ENCODE peak calls at places on chromosomes 16 and 17, in eight cellular contexts. One of them, this sample, is unnamed.

GRCh38 chr17:37239690-37240344 is 136.0 kb upstream of the C17orf78 start:
- DNase-seq in fibroblast of lung: peak
- DNase-seq in neural progenitor cell: peak
- DNase-seq in MM.1S: peak
- DNase-seq in PC-3: peak
- DNase-seq in HCT116: peak
- DNase-seq in GM23248: peak
- DNase-seq in GM23338: peak
- DNase-seq in this sample: no peak

GRCh38 chr17:40068917-40069750 is 6.4 kb downstream of the THRA start:
- DNase-seq in MM.1S: peak
- DNase-seq in GM23338: peak
- DNase-seq in PC-3: peak
- DNase-seq in HCT116: no peak
- DNase-seq in neural progenitor cell: peak
- DNase-seq in fibroblast of lung: peak
- DNase-seq in GM23248: peak
- DNase-seq in this sample: peak

GRCh38 chr17:7922499-7923289 is 6.6 kb upstream of the RNF227 start:
- DNase-seq in PC-3: no peak
- DNase-seq in HCT116: no peak
- DNase-seq in neural progenitor cell: peak
- DNase-seq in fibroblast of lung: peak
- DNase-seq in GM23338: peak
- DNase-seq in GM23248: peak
- DNase-seq in MM.1S: peak
- DNase-seq in this sample: no peak

GRCh38 chr16:7482596-7483290 is 150.1 kb downstream of the RBFOX1 start:
- DNase-seq in GM23248: no peak
- DNase-seq in GM23338: no peak
- DNase-seq in neural progenitor cell: no peak
- DNase-seq in PC-3: no peak
- DNase-seq in fibroblast of lung: no peak
- DNase-seq in HCT116: no peak
- DNase-seq in MM.1S: no peak
- DNase-seq in this sample: no peak

GRCh38 chr16:85231959-85232358 is 119.7 kb upstream of the CIBAR2 start:
- DNase-seq in HCT116: no peak
- DNase-seq in neural progenitor cell: no peak
- DNase-seq in GM23338: no peak
- DNase-seq in MM.1S: no peak
- DNase-seq in PC-3: no peak
- DNase-seq in GM23248: peak
- DNase-seq in fibroblast of lung: no peak
- DNase-seq in this sample: no peak

GRCh38 chr17:75629157-75629556 is 4.1 kb upstream of the SMIM5 start:
- DNase-seq in GM23338: no peak
- DNase-seq in HCT116: no peak
- DNase-seq in GM23248: no peak
- DNase-seq in fibroblast of lung: no peak
- DNase-seq in MM.1S: no peak
- DNase-seq in neural progenitor cell: no peak
- DNase-seq in PC-3: no peak
- DNase-seq in this sample: no peak

GRCh38 chr16:82684246-82684645 is 57.5 kb downstream of the CDH13 start:
- DNase-seq in MM.1S: no peak
- DNase-seq in GM23338: no peak
- DNase-seq in PC-3: no peak
- DNase-seq in fibroblast of lung: peak
- DNase-seq in neural progenitor cell: no peak
- DNase-seq in GM23248: peak
- DNase-seq in HCT116: no peak
- DNase-seq in this sample: no peak

GRCh38 chr16:29729116-29729521 is 16.7 kb downstream of the C16orf54 start:
- DNase-seq in HCT116: peak
- DNase-seq in PC-3: peak
- DNase-seq in GM23248: peak
- DNase-seq in GM23338: peak
- DNase-seq in neural progenitor cell: peak
- DNase-seq in MM.1S: peak
- DNase-seq in fibroblast of lung: peak
- DNase-seq in this sample: peak

GRCh38 chr17:41494524-41494923 is 4.8 kb upstream of the KRT36 start:
- DNase-seq in GM23338: no peak
- DNase-seq in neural progenitor cell: no peak
- DNase-seq in fibroblast of lung: peak
- DNase-seq in GM23248: peak
- DNase-seq in PC-3: peak
- DNase-seq in HCT116: no peak
- DNase-seq in MM.1S: no peak
- DNase-seq in this sample: no peak

GRCh38 chr17:60685437-60685836 is 7.8 kb downstream of the BCAS3 start:
- DNase-seq in neural progenitor cell: no peak
- DNase-seq in HCT116: no peak
- DNase-seq in GM23248: no peak
- DNase-seq in GM23338: no peak
- DNase-seq in MM.1S: no peak
- DNase-seq in fibroblast of lung: no peak
- DNase-seq in PC-3: no peak
- DNase-seq in this sample: no peak

GRCh38 chr16:67014641-67015315 is 14.2 kb upstream of the CBFB start:
- DNase-seq in GM23338: peak
- DNase-seq in GM23248: no peak
- DNase-seq in MM.1S: no peak
- DNase-seq in neural progenitor cell: no peak
- DNase-seq in fibroblast of lung: no peak
- DNase-seq in HCT116: no peak
- DNase-seq in PC-3: no peak
- DNase-seq in this sample: no peak

GRCh38 chr17:45138911-45139532 is 3.5 kb downstream of the ACBD4 start:
- DNase-seq in PC-3: no peak
- DNase-seq in GM23248: no peak
- DNase-seq in neural progenitor cell: peak
- DNase-seq in HCT116: no peak
- DNase-seq in MM.1S: no peak
- DNase-seq in GM23338: no peak
- DNase-seq in fibroblast of lung: no peak
- DNase-seq in this sample: no peak

GRCh38 chr16:1674751-1675664 is 3.1 kb upstream of the JPT2 start:
- DNase-seq in GM23338: no peak
- DNase-seq in PC-3: peak
- DNase-seq in fibroblast of lung: peak
- DNase-seq in MM.1S: no peak
- DNase-seq in HCT116: no peak
- DNase-seq in neural progenitor cell: no peak
- DNase-seq in GM23248: peak
- DNase-seq in this sample: no peak

GRCh38 chr16:86508947-86509758 is 1.2 kb upstream of the FOXF1 start:
- DNase-seq in GM23248: peak
- DNase-seq in GM23338: peak
- DNase-seq in HCT116: peak
- DNase-seq in neural progenitor cell: peak
- DNase-seq in fibroblast of lung: peak
- DNase-seq in MM.1S: no peak
- DNase-seq in PC-3: peak
- DNase-seq in this sample: no peak

GRCh38 chr16:86509759-86510464 is 415 bp upstream of the FOXF1 start:
- DNase-seq in GM23338: peak
- DNase-seq in GM23248: peak
- DNase-seq in neural progenitor cell: peak
- DNase-seq in PC-3: no peak
- DNase-seq in HCT116: no peak
- DNase-seq in MM.1S: no peak
- DNase-seq in fibroblast of lung: peak
- DNase-seq in this sample: no peak

GRCh38 chr16:86507173-86508027 is 2.9 kb upstream of the FOXF1 start:
- DNase-seq in MM.1S: no peak
- DNase-seq in fibroblast of lung: no peak
- DNase-seq in HCT116: no peak
- DNase-seq in GM23248: no peak
- DNase-seq in neural progenitor cell: no peak
- DNase-seq in GM23338: no peak
- DNase-seq in PC-3: no peak
- DNase-seq in this sample: no peak

GRCh38 chr16:86505899-86506864 is 4.1 kb upstream of the FOXF1 start:
- DNase-seq in HCT116: no peak
- DNase-seq in fibroblast of lung: no peak
- DNase-seq in PC-3: no peak
- DNase-seq in neural progenitor cell: no peak
- DNase-seq in GM23338: no peak
- DNase-seq in MM.1S: no peak
- DNase-seq in GM23248: no peak
- DNase-seq in this sample: no peak

DNA sequence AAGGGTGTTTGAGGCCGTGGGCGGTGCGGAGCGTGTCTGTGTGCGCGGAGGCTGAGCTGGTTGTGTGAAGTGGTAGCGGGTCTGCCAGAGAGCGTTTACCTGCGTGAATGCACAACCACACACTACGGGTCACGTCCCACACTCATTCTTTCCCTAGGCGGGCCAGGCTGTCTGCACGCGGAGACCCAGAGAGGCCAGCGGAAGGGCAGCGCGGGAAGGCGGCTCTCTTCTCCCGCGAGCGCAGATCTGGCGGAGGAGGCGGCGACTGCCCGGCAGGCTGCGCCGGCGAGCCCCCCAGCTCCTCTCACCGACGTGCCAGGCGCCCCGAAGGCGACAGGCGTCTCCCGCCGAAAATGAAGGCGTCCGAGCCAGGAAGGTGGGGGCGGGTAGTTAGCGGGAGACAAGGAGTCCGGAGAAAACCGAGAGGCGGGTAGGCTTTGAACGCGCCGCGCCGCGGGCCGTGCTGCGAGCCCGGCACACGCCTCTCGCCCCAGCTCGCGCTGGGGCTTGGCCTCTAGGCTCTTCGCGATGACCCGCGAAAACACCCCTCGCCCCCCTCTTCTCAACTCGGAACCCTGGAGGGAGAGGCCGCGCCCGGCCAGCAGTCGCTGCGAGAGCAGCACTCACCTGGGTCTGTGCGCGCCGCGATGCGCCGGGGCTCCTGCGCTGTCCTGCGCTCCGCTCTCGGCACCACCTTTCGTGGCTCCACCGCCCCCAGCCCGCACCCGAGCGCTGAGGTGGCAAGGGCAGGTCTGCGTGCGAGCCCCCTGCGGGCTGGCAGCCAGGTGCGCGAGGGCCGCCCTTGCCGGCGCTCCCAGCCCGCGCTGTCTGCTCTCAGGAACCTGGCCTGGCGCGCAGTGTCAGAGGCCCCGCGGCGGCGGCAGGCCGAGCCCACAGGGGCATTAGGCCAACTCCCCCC is 2.0 kb upstream of the FOXF1 start:
- DNase-seq in PC-3: no peak
- DNase-seq in GM23338: peak
- DNase-seq in GM23248: peak
- DNase-seq in MM.1S: no peak
- DNase-seq in neural progenitor cell: peak
- DNase-seq in fibroblast of lung: peak
- DNase-seq in HCT116: no peak
- DNase-seq in this sample: no peak
- TF ChIP-seq EZH2 in PC-3: no peak
- TF ChIP-seq EZH2 in GM23338: peak
- TF ChIP-seq EZH2 in GM23248: no peak
- TF ChIP-seq EZH2 in MM.1S: no peak
- TF ChIP-seq EZH2 in neural progenitor cell: peak
- TF ChIP-seq EZH2 in fibroblast of lung: no peak
- TF ChIP-seq EZH2 in HCT116: no peak
- TF ChIP-seq EZH2 in this sample: peak

DNA sequence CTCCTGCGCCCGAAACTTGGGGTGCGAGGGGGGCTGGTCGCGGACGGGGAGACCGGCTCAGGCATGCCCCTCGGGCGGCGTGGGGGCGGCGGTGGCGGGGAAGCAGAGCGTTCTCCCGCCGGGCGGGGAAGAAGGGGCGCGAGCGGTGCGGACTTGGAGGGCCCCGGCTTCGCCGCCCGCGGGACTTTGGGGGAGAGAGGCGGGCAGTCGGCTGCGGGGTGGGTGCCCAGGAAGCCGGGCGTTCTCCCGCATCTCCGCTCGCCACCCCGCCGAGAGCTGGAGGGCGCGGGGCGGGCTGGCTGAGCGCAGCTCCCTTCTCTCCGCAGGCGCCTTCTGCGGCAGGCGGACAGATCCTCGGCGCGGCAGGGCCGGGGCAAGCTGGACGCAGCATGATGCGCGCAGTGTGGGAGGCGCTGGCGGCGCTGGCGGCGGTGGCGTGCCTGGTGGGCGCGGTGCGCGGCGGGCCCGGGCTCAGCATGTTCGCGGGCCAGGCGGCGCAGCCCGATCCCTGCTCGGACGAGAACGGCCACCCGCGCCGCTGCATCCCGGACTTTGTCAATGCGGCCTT is 759 bp downstream of the NTN1 start:
- DNase-seq in GM23338: peak
- DNase-seq in HCT116: no peak
- DNase-seq in fibroblast of lung: peak
- DNase-seq in PC-3: no peak
- DNase-seq in neural progenitor cell: peak
- DNase-seq in MM.1S: no peak
- DNase-seq in GM23248: peak
- DNase-seq in this sample: no peak
- TF ChIP-seq EZH2 in GM23338: peak
- TF ChIP-seq EZH2 in HCT116: no peak
- TF ChIP-seq EZH2 in fibroblast of lung: no peak
- TF ChIP-seq EZH2 in PC-3: no peak
- TF ChIP-seq EZH2 in neural progenitor cell: no peak
- TF ChIP-seq EZH2 in MM.1S: no peak
- TF ChIP-seq EZH2 in GM23248: peak
- TF ChIP-seq EZH2 in this sample: no peak

GRCh38 chr16:56662357-56663354 is 4.9 kb downstream of the MT1F start:
- DNase-seq in MM.1S: no peak
- DNase-seq in fibroblast of lung: no peak
- DNase-seq in PC-3: no peak
- DNase-seq in GM23248: no peak
- DNase-seq in GM23338: peak
- DNase-seq in neural progenitor cell: no peak
- DNase-seq in HCT116: no peak
- DNase-seq in this sample: no peak
- TF ChIP-seq EZH2 in MM.1S: no peak
- TF ChIP-seq EZH2 in fibroblast of lung: no peak
- TF ChIP-seq EZH2 in PC-3: no peak
- TF ChIP-seq EZH2 in GM23248: no peak
- TF ChIP-seq EZH2 in GM23338: peak
- TF ChIP-seq EZH2 in neural progenitor cell: peak
- TF ChIP-seq EZH2 in HCT116: no peak
- TF ChIP-seq EZH2 in this sample: no peak

GRCh38 chr17:13398853-13399252 is 202.9 kb downstream of the HS3ST3A1 start:
- DNase-seq in MM.1S: no peak
- DNase-seq in GM23248: no peak
- DNase-seq in HCT116: no peak
- DNase-seq in GM23338: no peak
- DNase-seq in PC-3: no peak
- DNase-seq in fibroblast of lung: no peak
- DNase-seq in neural progenitor cell: no peak
- DNase-seq in this sample: no peak
- TF ChIP-seq EZH2 in MM.1S: no peak
- TF ChIP-seq EZH2 in GM23248: no peak
- TF ChIP-seq EZH2 in HCT116: no peak
- TF ChIP-seq EZH2 in GM23338: no peak
- TF ChIP-seq EZH2 in PC-3: no peak
- TF ChIP-seq EZH2 in fibroblast of lung: no peak
- TF ChIP-seq EZH2 in neural progenitor cell: no peak
- TF ChIP-seq EZH2 in this sample: no peak

GRCh38 chr17:73493212-73493814 is 150.9 kb downstream of the SDK2 start:
- DNase-seq in MM.1S: no peak
- DNase-seq in HCT116: no peak
- DNase-seq in PC-3: peak
- DNase-seq in GM23248: no peak
- DNase-seq in GM23338: peak
- DNase-seq in fibroblast of lung: peak
- DNase-seq in neural progenitor cell: no peak
- DNase-seq in this sample: peak
- TF ChIP-seq EZH2 in MM.1S: no peak
- TF ChIP-seq EZH2 in HCT116: no peak
- TF ChIP-seq EZH2 in PC-3: no peak
- TF ChIP-seq EZH2 in GM23248: no peak
- TF ChIP-seq EZH2 in GM23338: no peak
- TF ChIP-seq EZH2 in fibroblast of lung: no peak
- TF ChIP-seq EZH2 in neural progenitor cell: no peak
- TF ChIP-seq EZH2 in this sample: no peak